ENCODE peak calls at places on chromosomes 16 and 17, in six cellular contexts. One of them, this sample, is unnamed.

GRCh38 chr16:1407749-1408148 is 6.8 kb downstream of the UNKL start:
- DNase-seq in PC-3: no peak
- DNase-seq in esophagus squamous epithelium: no peak
- DNase-seq in hepatocyte: no peak
- DNase-seq in ascending aorta: no peak
- DNase-seq in dorsolateral prefrontal cortex: no peak
- DNase-seq in this sample: no peak

GRCh38 chr16:57570301-57571070 is 28.0 kb downstream of the ADGRG5 start:
- DNase-seq in PC-3: no peak
- DNase-seq in esophagus squamous epithelium: no peak
- DNase-seq in hepatocyte: no peak
- DNase-seq in ascending aorta: no peak
- DNase-seq in dorsolateral prefrontal cortex: no peak
- DNase-seq in this sample: no peak

GRCh38 chr16:67459066-67459857 is 21.7 kb downstream of the ATP6V0D1 start:
- DNase-seq in PC-3: no peak
- DNase-seq in esophagus squamous epithelium: no peak
- DNase-seq in hepatocyte: no peak
- DNase-seq in ascending aorta: peak; percentile 80
- DNase-seq in dorsolateral prefrontal cortex: no peak
- DNase-seq in this sample: no peak

GRCh38 chr17:37701424-37702020 is 43.3 kb downstream of the HNF1B start:
- DNase-seq in PC-3: peak; percentile 38
- DNase-seq in esophagus squamous epithelium: no peak
- DNase-seq in hepatocyte: no peak
- DNase-seq in ascending aorta: no peak
- DNase-seq in dorsolateral prefrontal cortex: no peak
- DNase-seq in this sample: no peak

GRCh38 chr17:39791296-39791992 is 53.7 kb downstream of the GRB7 start:
- DNase-seq in PC-3: no peak
- DNase-seq in esophagus squamous epithelium: no peak
- DNase-seq in hepatocyte: no peak
- DNase-seq in ascending aorta: no peak
- DNase-seq in dorsolateral prefrontal cortex: no peak
- DNase-seq in this sample: no peak

GRCh38 chr16:74268372-74268782 is 28.2 kb upstream of the PSMD7 start:
- DNase-seq in PC-3: no peak
- DNase-seq in esophagus squamous epithelium: no peak
- DNase-seq in hepatocyte: no peak
- DNase-seq in ascending aorta: no peak
- DNase-seq in dorsolateral prefrontal cortex: no peak
- DNase-seq in this sample: no peak

GRCh38 chr17:10380631-10381408 is 8.0 kb upstream of the MYH13 start:
- DNase-seq in PC-3: no peak
- DNase-seq in esophagus squamous epithelium: no peak
- DNase-seq in hepatocyte: peak; percentile 61
- DNase-seq in ascending aorta: no peak
- DNase-seq in dorsolateral prefrontal cortex: no peak
- DNase-seq in this sample: no peak

GRCh38 chr17:42101513-42102292 is 3.4 kb upstream of the ZNF385C start:
- DNase-seq in PC-3: peak; percentile 51
- DNase-seq in esophagus squamous epithelium: no peak
- DNase-seq in hepatocyte: peak; percentile 72
- DNase-seq in ascending aorta: peak; percentile 87
- DNase-seq in dorsolateral prefrontal cortex: peak; percentile 81
- DNase-seq in this sample: no peak

GRCh38 chr17:46976626-46977270 is 2.3 kb downstream of the RPRML start:
- DNase-seq in PC-3: peak; percentile 63
- DNase-seq in esophagus squamous epithelium: no peak
- DNase-seq in hepatocyte: no peak
- DNase-seq in ascending aorta: no peak
- DNase-seq in dorsolateral prefrontal cortex: no peak
- DNase-seq in this sample: no peak

GRCh38 chr17:67139784-67140665 is 95.7 kb downstream of the CACNG1 start:
- DNase-seq in PC-3: peak; percentile 79
- DNase-seq in esophagus squamous epithelium: no peak
- DNase-seq in hepatocyte: no peak
- DNase-seq in ascending aorta: no peak
- DNase-seq in dorsolateral prefrontal cortex: no peak
- DNase-seq in this sample: no peak

GRCh38 chr17:46003907-46004748 is 5.1 kb downstream of the STH start:
- DNase-seq in PC-3: peak; percentile 45
- DNase-seq in esophagus squamous epithelium: no peak
- DNase-seq in hepatocyte: peak; percentile 59
- DNase-seq in ascending aorta: no peak
- DNase-seq in dorsolateral prefrontal cortex: peak; percentile 86
- DNase-seq in this sample: no peak

GRCh38 chr17:47852113-47852949 is 1.4 kb upstream of the SP6 start:
- DNase-seq in PC-3: no peak
- DNase-seq in esophagus squamous epithelium: no peak
- DNase-seq in hepatocyte: no peak
- DNase-seq in ascending aorta: no peak
- DNase-seq in dorsolateral prefrontal cortex: no peak
- DNase-seq in this sample: no peak

GRCh38 chr17:16428098-16428882 is 12.9 kb downstream of the TRPV2 start:
- DNase-seq in PC-3: peak; percentile 57
- DNase-seq in esophagus squamous epithelium: no peak
- DNase-seq in hepatocyte: peak; percentile 74
- DNase-seq in ascending aorta: no peak
- DNase-seq in dorsolateral prefrontal cortex: peak; percentile 56
- DNase-seq in this sample: no peak

GRCh38 chr17:49442051-49442450 is 27.4 kb upstream of the PHB1 start:
- DNase-seq in PC-3: no peak
- DNase-seq in esophagus squamous epithelium: no peak
- DNase-seq in hepatocyte: no peak
- DNase-seq in ascending aorta: no peak
- DNase-seq in dorsolateral prefrontal cortex: no peak
- DNase-seq in this sample: no peak

GRCh38 chr17:6555331-6556120 is 829 bp downstream of the PITPNM3 start:
- DNase-seq in PC-3: peak; percentile 58
- DNase-seq in esophagus squamous epithelium: no peak
- DNase-seq in hepatocyte: peak; percentile 50
- DNase-seq in ascending aorta: no peak
- DNase-seq in dorsolateral prefrontal cortex: peak; percentile 66
- DNase-seq in this sample: no peak

GRCh38 chr17:34769049-34769448 is 189.7 kb downstream of the TMEM132E start:
- DNase-seq in PC-3: no peak
- DNase-seq in esophagus squamous epithelium: no peak
- DNase-seq in hepatocyte: no peak
- DNase-seq in ascending aorta: no peak
- DNase-seq in dorsolateral prefrontal cortex: no peak
- DNase-seq in this sample: no peak

GRCh38 chr17:72850410-72850809 is 242.1 kb downstream of the SLC39A11 start:
- DNase-seq in PC-3: peak; percentile 71
- DNase-seq in esophagus squamous epithelium: no peak
- DNase-seq in hepatocyte: no peak
- DNase-seq in ascending aorta: no peak
- DNase-seq in dorsolateral prefrontal cortex: no peak
- DNase-seq in this sample: no peak

GRCh38 chr17:58660621-58661020 is 31.2 kb downstream of the TEX14 start:
- DNase-seq in PC-3: no peak
- DNase-seq in esophagus squamous epithelium: no peak
- DNase-seq in hepatocyte: no peak
- DNase-seq in ascending aorta: no peak
- DNase-seq in dorsolateral prefrontal cortex: no peak
- DNase-seq in this sample: no peak
- TF ChIP-seq CTCF in PC-3: no peak
- TF ChIP-seq CTCF in esophagus squamous epithelium: no peak
- TF ChIP-seq CTCF in hepatocyte: no peak
- TF ChIP-seq CTCF in ascending aorta: no peak
- TF ChIP-seq CTCF in dorsolateral prefrontal cortex: no peak
- TF ChIP-seq CTCF in this sample: no peak

DNA sequence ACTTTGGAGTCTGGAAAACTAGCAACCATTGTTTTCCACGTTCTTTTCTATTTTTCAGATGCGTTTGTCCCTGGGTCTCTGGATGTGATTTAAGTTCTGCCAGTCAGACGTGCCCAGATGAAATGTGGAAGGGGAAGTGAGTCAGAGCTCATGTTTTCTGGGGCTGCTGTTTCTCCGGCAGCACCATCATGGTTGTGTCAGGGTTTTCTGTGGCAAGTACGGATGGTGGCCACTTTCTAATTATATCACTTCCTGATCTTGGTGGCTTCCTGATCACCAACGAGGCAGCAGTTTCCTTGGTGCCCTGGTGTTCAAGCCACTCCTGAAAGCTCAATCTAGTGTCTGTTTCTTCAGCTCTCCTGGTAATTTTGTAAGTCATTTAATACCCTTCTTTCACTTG is 31.4 kb upstream of the PMFBP1 start:
- DNase-seq in PC-3: peak; percentile 60
- DNase-seq in esophagus squamous epithelium: no peak
- DNase-seq in hepatocyte: no peak
- DNase-seq in ascending aorta: peak; percentile 67
- DNase-seq in dorsolateral prefrontal cortex: no peak
- DNase-seq in this sample: peak; percentile 30
- H3K4me3 ChIP-seq in PC-3: peak overlapping the region; percentile 48
- H3K4me3 ChIP-seq in esophagus squamous epithelium: no peak overlapping the region
- H3K4me3 ChIP-seq in hepatocyte: no peak overlapping the region
- H3K4me3 ChIP-seq in ascending aorta: no peak overlapping the region
- H3K4me3 ChIP-seq in dorsolateral prefrontal cortex: no peak overlapping the region
- H3K4me3 ChIP-seq in this sample: no peak overlapping the region

DNA sequence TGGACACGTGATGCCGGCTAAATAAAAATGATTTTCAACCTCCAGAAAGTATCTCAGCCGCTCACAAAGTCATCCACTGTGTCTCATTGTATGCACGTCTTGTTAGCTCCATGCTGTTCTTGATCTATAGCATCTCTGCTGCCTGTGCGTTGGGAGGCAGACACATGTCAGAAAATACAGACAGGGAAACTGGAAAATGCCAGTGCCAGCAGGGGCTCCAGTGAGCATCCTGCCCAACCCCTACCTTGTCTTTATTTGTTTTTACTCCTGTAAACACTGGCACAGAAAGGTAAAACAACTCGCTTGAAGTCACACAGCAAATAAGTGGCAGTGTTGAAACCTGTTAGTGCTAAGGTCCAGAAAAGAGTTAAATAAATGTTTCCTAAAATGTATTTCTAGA is 208.1 kb upstream of the ASIC2 start:
- DNase-seq in PC-3: no peak
- DNase-seq in esophagus squamous epithelium: no peak
- DNase-seq in hepatocyte: no peak
- DNase-seq in ascending aorta: no peak
- DNase-seq in dorsolateral prefrontal cortex: no peak
- DNase-seq in this sample: no peak
- TF ChIP-seq CTCF in PC-3: no peak
- TF ChIP-seq CTCF in esophagus squamous epithelium: no peak
- TF ChIP-seq CTCF in hepatocyte: no peak
- TF ChIP-seq CTCF in ascending aorta: no peak
- TF ChIP-seq CTCF in dorsolateral prefrontal cortex: no peak
- TF ChIP-seq CTCF in this sample: no peak

GRCh38 chr17:65557349-65558310 is 3.8 kb downstream of the AXIN2 start:
- DNase-seq in PC-3: no peak
- DNase-seq in esophagus squamous epithelium: no peak
- DNase-seq in hepatocyte: peak; percentile 73
- DNase-seq in ascending aorta: no peak
- DNase-seq in dorsolateral prefrontal cortex: no peak
- DNase-seq in this sample: no peak

GRCh38 chr17:65554568-65555223 is 6.8 kb downstream of the AXIN2 start:
- DNase-seq in PC-3: no peak
- DNase-seq in esophagus squamous epithelium: no peak
- DNase-seq in hepatocyte: peak; percentile 17
- DNase-seq in ascending aorta: no peak
- DNase-seq in dorsolateral prefrontal cortex: no peak
- DNase-seq in this sample: no peak

GRCh38 chr17:65558311-65558682 is 3.2 kb downstream of the AXIN2 start:
- DNase-seq in PC-3: no peak
- DNase-seq in esophagus squamous epithelium: no peak
- DNase-seq in hepatocyte: no peak
- DNase-seq in ascending aorta: no peak
- DNase-seq in dorsolateral prefrontal cortex: no peak
- DNase-seq in this sample: no peak

GRCh38 chr17:65556910-65557348 is 4.5 kb downstream of the AXIN2 start:
- DNase-seq in PC-3: no peak
- DNase-seq in esophagus squamous epithelium: no peak
- DNase-seq in hepatocyte: no peak
- DNase-seq in ascending aorta: no peak
- DNase-seq in dorsolateral prefrontal cortex: no peak
- DNase-seq in this sample: no peak

DNA sequence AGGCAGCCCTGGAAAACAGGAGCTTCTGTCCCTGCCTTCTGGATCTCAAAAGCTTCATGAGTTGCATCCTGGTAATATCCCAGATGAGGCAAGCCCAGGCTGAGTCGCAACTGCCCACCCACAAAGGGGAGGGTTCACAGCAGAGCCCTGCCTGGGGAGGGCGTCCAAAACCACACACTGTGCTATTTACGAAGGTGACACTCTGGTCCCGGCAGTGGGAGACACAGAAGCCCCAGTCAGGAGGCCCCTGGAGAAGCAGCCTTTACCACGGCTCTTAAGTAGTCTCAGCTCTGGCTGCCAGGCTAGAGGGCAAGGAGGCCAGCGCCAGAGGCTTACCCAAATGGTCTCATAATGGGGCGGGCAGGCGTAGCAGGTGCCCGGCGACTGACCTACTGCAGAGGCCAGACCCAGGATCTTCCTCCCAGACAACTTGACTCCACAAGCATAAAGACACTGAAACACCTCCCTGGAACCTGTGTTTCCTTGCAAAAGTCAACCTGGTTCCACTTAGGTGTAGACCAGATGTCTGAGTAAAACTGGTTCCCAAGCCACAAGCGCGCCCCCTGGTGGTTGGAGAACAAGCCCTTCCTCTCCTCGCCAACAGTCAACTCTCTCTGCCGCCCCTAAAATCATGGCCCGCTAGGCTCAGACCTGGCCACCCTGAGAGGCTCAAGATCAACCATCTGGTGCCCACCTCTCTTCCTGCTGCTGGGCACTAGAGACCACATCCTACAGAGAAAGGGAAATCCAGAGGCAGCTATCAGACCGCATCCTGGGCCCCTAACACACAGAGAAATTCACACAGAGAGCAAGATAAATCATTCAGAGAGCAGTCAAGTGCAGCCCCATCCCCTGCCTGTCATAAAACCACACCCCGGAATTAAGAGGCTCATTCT is 5.2 kb downstream of the AXIN2 start:
- DNase-seq in PC-3: peak; percentile 80
- DNase-seq in esophagus squamous epithelium: no peak
- DNase-seq in hepatocyte: peak; percentile 92
- DNase-seq in ascending aorta: peak; percentile 88
- DNase-seq in dorsolateral prefrontal cortex: peak; percentile 82
- DNase-seq in this sample: peak; percentile 36
- H3K4me3 ChIP-seq in PC-3: no peak overlapping the region
- H3K4me3 ChIP-seq in esophagus squamous epithelium: no peak overlapping the region
- H3K4me3 ChIP-seq in hepatocyte: no peak overlapping the region
- H3K4me3 ChIP-seq in ascending aorta: no peak overlapping the region
- H3K4me3 ChIP-seq in dorsolateral prefrontal cortex: peak overlapping the region; percentile 30
- H3K4me3 ChIP-seq in this sample: no peak overlapping the region